ENCODE peak calls at places on chromosomes 7 and 10, in four cellular contexts. V, C, G and N are unnamed samples.

GRCh38 chr7:139844779-139845442 is 15.8 kb downstream of the TBXAS1 start:
- DNase-seq in C (no peak), G (no peak), V (no peak), N (no peak)

GRCh38 chr10:71965623-71966022 is 1.4 kb downstream of the CHST3 start:
- DNase-seq in C (no peak), V (no peak), G (no peak), N (no peak)

GRCh38 chr10:88820990-88821389 is 18.5 kb downstream of the LIPM start:
- DNase-seq in C (no peak), V (no peak), G (no peak), N (no peak)

GRCh38 chr10:28668363-28669226 is 8.7 kb upstream of the BAMBI start:
- DNase-seq in G (no peak), V (peak; percentile 74), C (no peak), N (no peak)

GRCh38 chr7:142776206-142776844 is 5.6 kb downstream of the PRSS2 start:
- DNase-seq in C (no peak), V (peak; percentile 48), G (no peak), N (no peak)

GRCh38 chr10:90051474-90051873 is 350.1 kb downstream of the KIF20B start:
- DNase-seq in G (no peak), C (no peak), V (peak; percentile 23), N (no peak)

GRCh38 chr10:116808706-116809105 is 40.6 kb upstream of the ENO4 start:
- DNase-seq in C (no peak), V (no peak), G (no peak), N (no peak)

GRCh38 chr10:131127610-131128009 is 183.9 kb downstream of the TCERG1L start:
- DNase-seq in C (no peak), G (no peak), V (no peak), N (no peak)

GRCh38 chr7:86470763-86471162 is 172.9 kb upstream of the GRM3 start:
- DNase-seq in C (no peak), G (no peak), V (no peak), N (no peak)

GRCh38 chr10:70115948-70116682 is 16.5 kb downstream of the AIFM2 start:
- DNase-seq in G (no peak), C (peak; percentile 5), V (peak; percentile 56), N (no peak)

GRCh38 chr7:723541-723940 is 3.0 kb upstream of the DNAAF5 start:
- DNase-seq in V (no peak), G (no peak), C (no peak), N (no peak)

GRCh38 chr10:74071151-74071550 is 73.2 kb downstream of the VCL start:
- DNase-seq in C (no peak), V (no peak), G (no peak), N (no peak)

GRCh38 chr7:71442492-71443196 is 310.7 kb downstream of the GALNT17 start:
- DNase-seq in V (no peak), C (no peak), G (no peak), N (no peak)

GRCh38 chr10:3424102-3424803 is 251.7 kb upstream of the PITRM1 start:
- DNase-seq in G (no peak), C (no peak), V (peak; percentile 66), N (no peak)

GRCh38 chr10:108238261-108238660 is 1073.8 kb upstream of the SORCS1 start:
- DNase-seq in C (no peak), G (no peak), V (no peak), N (no peak)

GRCh38 chr7:108525327-108525984 is 479 bp downstream of the PNPLA8 start:
- DNase-seq in C (no peak), V (peak; percentile 92), G (no peak), N (no peak)

GRCh38 chr7:30281263-30281662 is 3.1 kb upstream of the ZNRF2 start:
- DNase-seq in V (no peak), C (no peak), G (no peak), N (no peak)

GRCh38 chr10:53123311-53123710 is 350.7 kb upstream of the MBL2 start:
- DNase-seq in G (no peak), V (no peak), C (no peak), N (no peak)